ENCODE peak calls at places on chromosomes 4 and X, in eight cellular contexts. X, I, R, A, J, G, S and Q are unnamed samples.
A peak's percentile ranks its signal among the peaks of the same experiment; 100 is the strongest.

GRCh38 chr4:149997881-149998421 is 80.3 kb upstream of the DCLK2 start:
- DNase-seq in X (peak; percentile 65), I (no peak), R (peak; percentile 20), A (no peak), J (no peak), G (no peak), S (no peak), Q (no peak)

GRCh38 chrX:140608111-140608510 is 101.4 kb upstream of the LINC00632 start:
- DNase-seq in X (no peak), I (no peak), R (no peak), A (no peak), J (no peak), G (no peak), S (no peak), Q (no peak)

GRCh38 chr4:169565606-169566351 is 46.6 kb downstream of the NEK1 start:
- DNase-seq in X (no peak), I (no peak), R (no peak), A (no peak), J (no peak), G (no peak), S (no peak), Q (no peak)

GRCh38 chr4:137967480-137968190 is 274.5 kb downstream of the SLC7A11 start:
- DNase-seq in X (peak; percentile 45), I (no peak), R (no peak), A (no peak), J (no peak), G (no peak), S (no peak), Q (no peak)

GRCh38 chrX:41589634-41590270 is 99.0 kb upstream of the GPR34 start:
- DNase-seq in X (peak; percentile 12), I (no peak), R (no peak), A (no peak), J (no peak), G (no peak), S (no peak), Q (no peak)

GRCh38 chr4:10157478-10158354 is 41.1 kb upstream of the WDR1 start:
- DNase-seq in X (peak; percentile 78), I (peak; percentile 82), R (peak; percentile 62), A (no peak), J (peak; percentile 80), G (peak; percentile 62), S (peak; percentile 45), Q (peak; percentile 55)

GRCh38 chr4:62670509-62670908 is 1470.4 kb downstream of the ADGRL3 start:
- DNase-seq in X (no peak), I (peak; percentile 83), R (no peak), A (no peak), J (no peak), G (no peak), S (no peak), Q (no peak)

GRCh38 chr4:98794565-98795205 is 134.2 kb downstream of the EIF4E start:
- DNase-seq in X (peak; percentile 44), I (no peak), R (no peak), A (no peak), J (no peak), G (no peak), S (peak; percentile 69), Q (no peak)

GRCh38 chr4:108058685-108059440 is 69.2 kb downstream of the HADH start:
- DNase-seq in X (peak; percentile 56), I (peak; percentile 62), R (no peak), A (no peak), J (no peak), G (no peak), S (peak; percentile 71), Q (no peak)

GRCh38 chr4:52641853-52642563 is 17.1 kb downstream of the USP46 start:
- DNase-seq in X (peak; percentile 76), I (no peak), R (no peak), A (no peak), J (no peak), G (no peak), S (peak; percentile 63), Q (no peak)

GRCh38 chrX:110732274-110732673 is 63.3 kb downstream of the CHRDL1 start:
- DNase-seq in X (no peak), I (no peak), R (no peak), A (no peak), J (no peak), G (no peak), S (no peak), Q (no peak)